ENCODE peak calls at places on chromosome 21, in six cellular contexts. L, K, R, E, H and Q are unnamed samples.
A peak's percentile ranks its signal among the peaks of the same experiment; 100 is the strongest.

GRCh38 chr21:45555251-45555556 is 13.0 kb upstream of the SLC19A1 start:
- DNase-seq in K (no peak), H (no peak), L (no peak), E (no peak), R (no peak), Q (no peak)

GRCh38 chr21:44903054-44903685 is 17.5 kb downstream of the ITGB2 start:
- DNase-seq in K (no peak), E (no peak), R (no peak), L (peak; percentile 18), H (no peak), Q (no peak)

GRCh38 chr21:27681038-27681437 is 714.1 kb upstream of the ADAMTS5 start:
- DNase-seq in H (peak; percentile 54), R (peak; percentile 66), E (no peak), L (no peak), K (no peak), Q (no peak)

GRCh38 chr21:24729568-24729967 is 877.7 kb downstream of the MRPL39 start:
- DNase-seq in R (no peak), L (no peak), E (no peak), H (no peak), K (no peak), Q (no peak)

GRCh38 chr21:44065428-44065827 is 41.8 kb upstream of the PWP2 start:
- DNase-seq in L (no peak), K (no peak), H (no peak), R (peak; percentile 12), E (peak; percentile 11), Q (peak; percentile 38)

GRCh38 chr21:45262616-45263015 is 25.1 kb downstream of the POFUT2 start:
- DNase-seq in L (no peak), R (no peak), E (no peak), K (no peak), H (no peak), Q (no peak)

GRCh38 chr21:35909456-35910178 is 150.7 kb downstream of the SETD4 start:
- DNase-seq in H (no peak), E (no peak), R (peak; percentile 38), L (no peak), K (no peak), Q (no peak)

GRCh38 chr21:39971961-39972360 is 104.7 kb downstream of the PCP4 start:
- DNase-seq in R (no peak), K (no peak), H (no peak), L (no peak), E (no peak), Q (no peak)

GRCh38 chr21:34807881-34808568 is 139.2 kb downstream of the CLIC6 start:
- DNase-seq in K (peak; percentile 45), L (peak; percentile 50), E (no peak), H (peak; percentile 81), R (peak; percentile 94), Q (no peak)

GRCh38 chr21:18244721-18245486 is at the start of gene CHODL:
- DNase-seq in L (peak; percentile 28), K (no peak), E (no peak), H (no peak), R (no peak), Q (no peak)

GRCh38 chr21:33384851-33385331 is 18.3 kb upstream of the IFNGR2 start:
- DNase-seq in E (no peak), L (no peak), H (no peak), K (no peak), R (no peak), Q (no peak)

GRCh38 chr21:26005464-26005863 is 165.1 kb downstream of the APP start:
- DNase-seq in H (no peak), K (no peak), R (no peak), L (no peak), E (no peak), Q (no peak)

GRCh38 chr21:46194374-46195334 is 10.4 kb upstream of the SPATC1L start:
- DNase-seq in H (no peak), L (no peak), R (no peak), K (no peak), E (no peak), Q (no peak)

GRCh38 chr21:26814374-26814773 is 30.8 kb downstream of the ADAMTS1 start:
- DNase-seq in E (no peak), L (no peak), K (no peak), H (no peak), R (no peak), Q (no peak)

GRCh38 chr21:41593051-41593783 is 85.3 kb upstream of the TMPRSS2 start:
- DNase-seq in L (no peak), K (no peak), R (no peak), H (no peak), E (no peak), Q (no peak)

GRCh38 chr21:44931137-44931500 is 8.7 kb upstream of the SLX9 start:
- DNase-seq in K (no peak), R (peak; percentile 37), E (no peak), L (peak; percentile 41), H (no peak), Q (peak; percentile 49)

GRCh38 chr21:42361286-42361685 is 5.0 kb downstream of the TFF1 start:
- DNase-seq in K (no peak), L (no peak), E (no peak), R (no peak), H (no peak), Q (no peak)

GRCh38 chr21:19048088-19048672 is 644.6 kb upstream of the TMPRSS15 start:
- DNase-seq in L (no peak), K (no peak), R (no peak), E (no peak), H (no peak), Q (no peak)

GRCh38 chr21:17732306-17732705 is 86.8 kb downstream of the C21orf91 start:
- DNase-seq in L (no peak), E (no peak), R (no peak), H (no peak), K (peak; percentile 22), Q (no peak)

GRCh38 chr21:28136687-28137086 is 856.0 kb downstream of the LTN1 start:
- DNase-seq in L (no peak), E (no peak), K (no peak), R (peak; percentile 53), H (peak; percentile 44), Q (no peak)

GRCh38 chr21:31560479-31560878 is 99.0 kb upstream of the SOD1 start:
- DNase-seq in R (no peak), E (no peak), L (no peak), K (no peak), H (no peak), Q (no peak)

GRCh38 chr21:21921410-21922232 is 923.4 kb downstream of the NCAM2 start:
- DNase-seq in E (no peak), K (peak; percentile 10), L (no peak), H (no peak), R (peak; percentile 27), Q (no peak)

GRCh38 chr21:32184059-32184458 is 94.8 kb downstream of the MIS18A start:
- DNase-seq in L (no peak), K (no peak), R (no peak), H (no peak), E (no peak), Q (no peak)

GRCh38 chr21:15976807-15977206 is 247.0 kb downstream of the USP25 start:
- DNase-seq in L (no peak), H (no peak), K (no peak), R (peak; percentile 13), E (no peak), Q (no peak)